ENCODE peak calls at places on chromosomes 2 and 18, in ten cellular contexts. Y is stomach, K is pancreas, Q is GM12865, F is right lobe of liver, B is foreskin fibroblast, L is neural crest cell, N is DND-41, G is omental fat pad, D is HCT116. C is an unnamed sample.

GRCh38 chr2:168962636-168963035 is 61.5 kb downstream of the G6PC2 start:
- DNase-seq in N (no peak), K (no peak), G (no peak), L (no peak), Q (no peak), B (no peak), Y (no peak), D (no peak), F (no peak), C (no peak)

GRCh38 chr18:49839012-49839411 is 25.7 kb upstream of the ACAA2 start:
- DNase-seq in F (no peak), L (no peak), K (no peak), B (no peak), Y (no peak), N (no peak), G (no peak), D (peak; percentile 49), Q (no peak), C (no peak)

GRCh38 chr2:160434254-160434948 is 59.2 kb downstream of the RBMS1 start:
- DNase-seq in F (no peak), L (no peak), B (no peak), K (no peak), Q (no peak), D (no peak), N (no peak), G (no peak), Y (no peak), C (no peak)

GRCh38 chr2:15941970-15942710 is 1.8 kb downstream of the MYCN start:
- DNase-seq in K (peak; percentile 75), Q (no peak), Y (peak; percentile 36), B (no peak), N (no peak), D (no peak), L (peak; percentile 53), G (no peak), F (peak; percentile 49), C (no peak)

GRCh38 chr18:23209031-23209430 is 73.7 kb downstream of the CABLES1 start:
- DNase-seq in Q (no peak), G (no peak), N (no peak), D (no peak), F (no peak), Y (no peak), B (no peak), K (no peak), L (no peak), C (no peak)

GRCh38 chr2:238077292-238077691 is 16.5 kb downstream of the SCLY start:
- DNase-seq in L (no peak), G (no peak), Y (no peak), K (no peak), B (no peak), F (no peak), D (no peak), N (no peak), Q (no peak), C (no peak)

GRCh38 chr2:180979935-180980184 is 545 bp upstream of the UBE2E3 start:
- DNase-seq in G (no peak), B (no peak), F (no peak), Y (no peak), L (no peak), D (no peak), K (no peak), Q (no peak), N (no peak), C (no peak)

GRCh38 chr2:113218283-113219091 is 44.7 kb downstream of the PSD4 start:
- DNase-seq in L (no peak), D (no peak), G (no peak), K (no peak), B (peak; percentile 49), F (peak; percentile 85), N (no peak), Q (no peak), Y (no peak), C (no peak)

GRCh38 chr2:88836351-88836750 is 144.9 kb downstream of the RPIA start:
- DNase-seq in F (no peak), Y (no peak), B (no peak), K (no peak), L (no peak), G (no peak), D (no peak), N (no peak), Q (no peak), C (no peak)

GRCh38 chr2:110674620-110675555 is 3.0 kb downstream of the BUB1 start:
- DNase-seq in K (no peak), Y (peak; percentile 34), B (no peak), N (no peak), Q (peak; percentile 96), G (no peak), D (no peak), F (peak; percentile 25), L (no peak), C (no peak)

GRCh38 chr2:63218800-63219511 is 168.3 kb downstream of the OTX1 start:
- DNase-seq in F (no peak), N (no peak), G (no peak), B (no peak), Q (no peak), L (no peak), K (no peak), D (no peak), Y (no peak), C (no peak)

GRCh38 chr2:227230151-227230550 is 65.7 kb downstream of the COL4A3 start:
- DNase-seq in G (no peak), Q (no peak), Y (no peak), D (no peak), B (no peak), F (no peak), K (no peak), L (no peak), N (no peak), C (no peak)

GRCh38 chr2:47016172-47016913 is 100.7 kb upstream of the MCFD2 start:
- DNase-seq in G (no peak), K (peak; percentile 13), L (no peak), F (no peak), Y (no peak), B (peak; percentile 94), Q (no peak), N (no peak), D (peak; percentile 60), C (no peak)

GRCh38 chr2:180520206-180520605 is 460.2 kb upstream of the UBE2E3 start:
- DNase-seq in Q (no peak), N (no peak), B (no peak), K (no peak), G (no peak), L (no peak), D (peak; percentile 33), F (no peak), Y (no peak), C (no peak)

GRCh38 chr18:74376523-74376922 is 60.9 kb downstream of the C18orf63 start:
- DNase-seq in D (no peak), K (no peak), Q (no peak), Y (no peak), L (no peak), B (no peak), G (no peak), N (no peak), F (no peak), C (no peak)

GRCh38 chr2:215579809-215580208 is 143.9 kb upstream of the FN1 start:
- DNase-seq in G (no peak), B (peak; percentile 89), D (no peak), Q (no peak), Y (no peak), F (no peak), K (no peak), L (no peak), N (no peak), C (no peak)

GRCh38 chr2:15763106-15763821 is 171.6 kb downstream of the DDX1 start:
- DNase-seq in D (no peak), L (no peak), G (no peak), F (no peak), Y (no peak), Q (no peak), B (no peak), N (no peak), K (no peak), C (no peak)

GRCh38 chr2:3146175-3146574 is 231.4 kb downstream of the EIPR1 start:
- DNase-seq in D (no peak), Q (no peak), L (no peak), K (no peak), F (no peak), G (no peak), Y (no peak), B (no peak), N (no peak), C (no peak)

GRCh38 chr18:62957885-62958472 is 242.6 kb downstream of the PHLPP1 start:
- DNase-seq in B (no peak), G (no peak), Q (peak; percentile 70), D (peak; percentile 40), L (peak; percentile 37), Y (peak; percentile 41), N (peak; percentile 45), F (peak; percentile 27), K (no peak), C (no peak)
- TF ChIP-seq CTCF in B (peak; percentile 28), G (no peak), Q (peak; percentile 48), D (peak; percentile 64), L (peak; percentile 55), Y (peak; percentile 19), N (peak; percentile 48), F (peak; percentile 46), K (peak; percentile 20), C (peak; percentile 40)

DNA sequence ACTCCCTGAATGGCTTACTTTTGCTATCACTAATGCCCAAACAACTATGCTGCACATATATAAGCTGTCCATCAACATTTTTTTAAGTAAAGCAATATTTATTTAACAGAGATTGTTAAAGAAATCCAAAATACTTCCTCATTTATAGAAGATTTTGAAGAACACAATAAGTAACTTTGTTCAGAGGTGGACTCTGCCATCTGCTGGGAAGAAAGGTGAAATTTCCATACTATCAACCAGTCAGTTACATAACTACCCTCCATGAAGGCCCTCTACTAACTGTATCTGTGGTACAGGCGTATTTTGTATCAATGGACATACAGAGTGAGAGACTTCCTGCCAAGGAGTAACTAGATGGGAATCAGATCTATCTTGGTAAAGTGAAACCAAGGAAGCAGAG is 106.0 kb downstream of the DTNB start:
- DNase-seq in B (peak; percentile 32), G (no peak), Q (peak; percentile 70), D (peak; percentile 10), Y (no peak), K (no peak), L (no peak), F (no peak), N (peak; percentile 26), C (no peak)
- TF ChIP-seq CTCF in B (peak; percentile 39), G (no peak), Q (peak; percentile 41), D (peak; percentile 44), Y (peak; percentile 49), K (peak; percentile 21), L (peak; percentile 70), F (peak; percentile 47), N (peak; percentile 63), C (peak; percentile 24)

GRCh38 chr2:26705126-26705525 is 12.6 kb downstream of the KCNK3 start:
- DNase-seq in K (peak; percentile 0), L (no peak), Q (no peak), Y (no peak), D (no peak), G (no peak), N (no peak), F (no peak), B (no peak), C (no peak)
- TF ChIP-seq CTCF in K (no peak), L (no peak), Q (no peak), Y (no peak), D (no peak), G (no peak), N (no peak), F (no peak), B (no peak), C (no peak)

DNA sequence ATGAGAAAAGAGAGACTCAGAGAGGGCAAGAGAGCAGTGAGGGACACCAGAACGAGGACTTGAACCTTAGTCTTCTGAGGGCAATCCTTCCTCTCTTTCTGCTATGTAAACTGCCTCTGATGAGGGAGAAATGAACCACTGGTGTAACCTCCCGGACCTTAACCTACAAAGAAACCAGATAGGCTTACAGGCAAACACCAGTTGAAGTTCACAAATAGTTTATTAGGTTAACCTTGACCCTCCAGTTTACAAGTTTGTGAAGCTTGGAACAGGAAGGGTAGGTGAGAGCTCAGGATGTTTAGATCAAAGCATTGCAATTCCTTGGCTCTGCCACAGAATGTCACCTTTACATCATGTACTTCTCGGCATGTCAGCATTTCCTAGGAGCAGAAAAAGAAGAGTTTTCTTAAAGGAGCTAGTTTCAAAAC is 486.4 kb upstream of the SPRED2 start:
- DNase-seq in F (no peak), D (no peak), B (no peak), L (no peak), K (no peak), Y (no peak), Q (no peak), N (no peak), G (no peak), C (no peak)
- TF ChIP-seq CTCF in F (no peak), D (no peak), B (no peak), L (no peak), K (no peak), Y (no peak), Q (no peak), N (peak; percentile 41), G (no peak), C (no peak)

C was measured in thoracic aorta.